ENCODE peak calls at places on chromosome 7, in eight cellular contexts. Q, W, O, K, T, B, E and M are unnamed samples.
A peak's percentile ranks its signal among the peaks of the same experiment; 100 is the strongest.

GRCh38 chr7:604884-605531 is 85.4 kb upstream of the PDGFA start:
- DNase-seq in Q (peak; percentile 70), W (no peak), O (no peak), K (no peak), T (no peak), B (no peak), E (peak; percentile 41), M (no peak)

GRCh38 chr7:25359471-25360059 is 131.3 kb upstream of the NPVF start:
- DNase-seq in Q (no peak), W (peak; percentile 1), O (no peak), K (no peak), T (peak; percentile 84), B (peak; percentile 34), E (no peak), M (no peak)

GRCh38 chr7:141073173-141073640 is 657 bp upstream of the TMEM178B start:
- DNase-seq in Q (peak; percentile 22), W (peak; percentile 61), O (no peak), K (peak; percentile 7), T (peak; percentile 42), B (no peak), E (peak; percentile 41), M (no peak)

GRCh38 chr7:130941322-130942210 is 207.6 kb upstream of the KLF14 start:
- DNase-seq in Q (no peak), W (peak; percentile 89), O (no peak), K (no peak), T (no peak), B (no peak), E (peak; percentile 53), M (no peak)

GRCh38 chr7:142298009-142298408 is 40.2 kb upstream of the PRSS58 start:
- DNase-seq in Q (no peak), W (peak; percentile 24), O (no peak), K (no peak), T (no peak), B (no peak), E (no peak), M (no peak)

GRCh38 chr7:34575006-34575405 is 83.0 kb upstream of the NPSR1 start:
- DNase-seq in Q (no peak), W (no peak), O (no peak), K (no peak), T (no peak), B (no peak), E (no peak), M (no peak)

GRCh38 chr7:28587211-28587610 is 174.9 kb downstream of the CREB5 start:
- DNase-seq in Q (no peak), W (peak; percentile 17), O (no peak), K (no peak), T (no peak), B (no peak), E (no peak), M (no peak)

GRCh38 chr7:41404375-41405074 is 298.4 kb downstream of the INHBA start:
- DNase-seq in Q (no peak), W (no peak), O (no peak), K (no peak), T (no peak), B (no peak), E (no peak), M (no peak)

GRCh38 chr7:46160861-46161260 is 239.8 kb upstream of the IGFBP3 start:
- DNase-seq in Q (no peak), W (peak; percentile 75), O (no peak), K (no peak), T (no peak), B (no peak), E (no peak), M (no peak)

GRCh38 chr7:149690688-149691446 is 82.5 kb downstream of the ZNF467 start:
- DNase-seq in Q (peak; percentile 19), W (peak; percentile 84), O (no peak), K (no peak), T (peak; percentile 10), B (peak; percentile 10), E (peak; percentile 76), M (no peak)

GRCh38 chr7:93245525-93246432 is 13.6 kb downstream of the VPS50 start:
- DNase-seq in Q (no peak), W (peak; percentile 61), O (no peak), K (no peak), T (no peak), B (no peak), E (peak; percentile 62), M (no peak)

GRCh38 chr7:94941844-94942632 is 34.6 kb downstream of the PPP1R9A start:
- DNase-seq in Q (no peak), W (no peak), O (no peak), K (no peak), T (peak; percentile 12), B (no peak), E (no peak), M (no peak)

GRCh38 chr7:148747274-148747673 is 48.6 kb downstream of the CUL1 start:
- DNase-seq in Q (no peak), W (no peak), O (no peak), K (no peak), T (no peak), B (no peak), E (no peak), M (no peak)

GRCh38 chr7:155511597-155511996 is 34.8 kb downstream of the CNPY1 start:
- DNase-seq in Q (no peak), W (no peak), O (no peak), K (no peak), T (no peak), B (no peak), E (no peak), M (no peak)

GRCh38 chr7:22052221-22052639 is 106.5 kb upstream of the CDCA7L start:
- DNase-seq in Q (no peak), W (no peak), O (no peak), K (no peak), T (no peak), B (peak; percentile 38), E (no peak), M (no peak)

GRCh38 chr7:112080441-112080840 is 125.8 kb downstream of the DOCK4 start:
- DNase-seq in Q (no peak), W (peak; percentile 65), O (peak; percentile 42), K (no peak), T (no peak), B (peak; percentile 89), E (peak; percentile 98), M (no peak)

GRCh38 chr7:139943391-139943790 is 114.3 kb downstream of the TBXAS1 start:
- DNase-seq in Q (no peak), W (no peak), O (no peak), K (no peak), T (no peak), B (no peak), E (no peak), M (no peak)

GRCh38 chr7:151017953-151018420 is 6.3 kb downstream of the ATG9B start:
- DNase-seq in Q (peak; percentile 83), W (peak; percentile 39), O (no peak), K (peak; percentile 70), T (peak; percentile 49), B (no peak), E (peak; percentile 51), M (peak; percentile 85)

GRCh38 chr7:133550145-133550544 is 297.3 kb downstream of the EXOC4 start:
- DNase-seq in Q (no peak), W (no peak), O (no peak), K (no peak), T (no peak), B (no peak), E (no peak), M (no peak)

GRCh38 chr7:151590801-151591771 is 71.4 kb upstream of the RHEB start:
- DNase-seq in Q (no peak), W (no peak), O (no peak), K (no peak), T (no peak), B (peak; percentile 56), E (no peak), M (no peak)

GRCh38 chr7:16684935-16685334 is 39.0 kb downstream of the BZW2 start:
- DNase-seq in Q (no peak), W (peak; percentile 11), O (no peak), K (no peak), T (no peak), B (no peak), E (no peak), M (no peak)

GRCh38 chr7:2019693-2020511 is 212.8 kb downstream of the MAD1L1 start:
- DNase-seq in Q (peak; percentile 20), W (peak; percentile 98), O (peak; percentile 73), K (peak; percentile 47), T (no peak), B (peak; percentile 37), E (peak; percentile 87), M (no peak)